ENCODE peak calls at places on chromosome 7, in four cellular contexts. O is posterior cingulate gyrus, F is NCI-H2107, M is AG09309. G is an unnamed sample.

GRCh38 chr7:134740364-134740763 is 39.1 kb upstream of the CALD1 start:
- DNase-seq in O (no peak), F (no peak), M (no peak), G (no peak)

GRCh38 chr7:26910221-26910620 is 45.8 kb upstream of the SKAP2 start:
- DNase-seq in O (no peak), F (no peak), M (peak; percentile 10), G (peak; percentile 27)

GRCh38 chr7:51217804-51218203 is 98.8 kb downstream of the COBL start:
- DNase-seq in O (no peak), F (no peak), M (no peak), G (no peak)

GRCh38 chr7:94873239-94873638 is 34.2 kb upstream of the PPP1R9A start:
- DNase-seq in O (no peak), F (no peak), M (no peak), G (no peak)

GRCh38 chr7:74365320-74366022 is 76.3 kb downstream of the CLIP2 start:
- DNase-seq in O (peak; percentile 84), F (no peak), M (no peak), G (peak; percentile 84)

GRCh38 chr7:43625977-43626376 is 43.1 kb downstream of the STK17A start:
- DNase-seq in O (no peak), F (no peak), M (no peak), G (no peak)

GRCh38 chr7:130941322-130942210 is 207.6 kb upstream of the KLF14 start:
- DNase-seq in O (no peak), F (no peak), M (no peak), G (peak; percentile 72)

GRCh38 chr7:152085116-152085515 is 59.6 kb downstream of the GALNT11 start:
- DNase-seq in O (no peak), F (no peak), M (no peak), G (no peak)

GRCh38 chr7:101538596-101539459 is 90.3 kb downstream of the MYL10 start:
- DNase-seq in O (peak; percentile 68), F (peak; percentile 34), M (no peak), G (peak; percentile 62)

GRCh38 chr7:76386691-76387260 is 22.7 kb downstream of the SSC4D start:
- DNase-seq in O (no peak), F (no peak), M (no peak), G (no peak)

GRCh38 chr7:154744861-154745258 is 258.1 kb downstream of the PAXIP1 start:
- DNase-seq in O (no peak), F (no peak), M (no peak), G (no peak)

GRCh38 chr7:73715648-73716317 is 3.7 kb downstream of the STX1A start:
- DNase-seq in O (no peak), F (peak; percentile 57), M (peak; percentile 71), G (peak; percentile 28)

GRCh38 chr7:39749177-39749576 is 125.8 kb downstream of the RALA start:
- DNase-seq in O (no peak), F (no peak), M (no peak), G (no peak)

GRCh38 chr7:5773661-5774086 is 7.8 kb downstream of the RNF216 start:
- DNase-seq in O (no peak), F (no peak), M (peak; percentile 64), G (no peak)

GRCh38 chr7:85773116-85773783 is 586.4 kb upstream of the SEMA3D start:
- DNase-seq in O (no peak), F (no peak), M (peak; percentile 50), G (no peak)

GRCh38 chr7:55552320-55553086 is 19.8 kb downstream of the VOPP1 start:
- DNase-seq in O (peak; percentile 41), F (no peak), M (no peak), G (peak; percentile 70)

GRCh38 chr7:134280508-134280907 is 36.2 kb downstream of the SLC35B4 start:
- DNase-seq in O (no peak), F (no peak), M (no peak), G (no peak)

GRCh38 chr7:87336136-87336535 is 9.3 kb upstream of the CROT start:
- DNase-seq in O (no peak), F (no peak), M (no peak), G (peak; percentile 34)

GRCh38 chr7:49630513-49630912 is 142.9 kb upstream of the VWC2 start:
- DNase-seq in O (no peak), F (no peak), M (no peak), G (no peak)

GRCh38 chr7:81752318-81752714 is 17.5 kb downstream of the HGF start:
- DNase-seq in O (no peak), F (no peak), M (no peak), G (no peak)

GRCh38 chr7:157854066-157854891 is 517.5 kb downstream of the DNAJB6 start:
- DNase-seq in O (no peak), F (no peak), M (no peak), G (peak; percentile 55)

GRCh38 chr7:69564454-69565417 is 33.5 kb upstream of the AUTS2 start:
- DNase-seq in O (peak; percentile 65), F (no peak), M (no peak), G (no peak)

GRCh38 chr7:116628971-116629586 is 42.9 kb upstream of the MET start:
- DNase-seq in O (no peak), F (no peak), M (no peak), G (peak; percentile 42)

GRCh38 chr7:17677408-17677807 is 262.9 kb downstream of the SNX13 start:
- DNase-seq in O (no peak), F (no peak), M (no peak), G (no peak)

G was measured in transverse colon.